ENCODE peak calls at places on chromosomes 16 and 17, in four cellular contexts. N is stimulated activated CD8-positive, alpha-beta memory T cell treated with anti-CD3 and anti-CD28 coated beads, Interleukin-15, amount 100 ng/mL, for 1 hour; A is GM04504; E is ELF-1. Z is an unnamed sample.

GRCh38 chr17:15945493-15946209 is 721 bp downstream of the ADORA2B start:
- DNase-seq in N (no peak), A (no peak), E (peak), Z (no peak)

GRCh38 chr16:53053967-53054669 is 673 bp upstream of the CHD9 start:
- DNase-seq in N (no peak), A (no peak), E (no peak), Z (no peak)

GRCh38 chr16:3934491-3935185 is 54.1 kb upstream of the CREBBP start:
- DNase-seq in N (no peak), A (no peak), E (no peak), Z (no peak)

GRCh38 chr17:47806026-47806912 is 15.3 kb downstream of the OSBPL7 start:
- DNase-seq in N (no peak), A (no peak), E (no peak), Z (no peak)

GRCh38 chr17:53150101-53150698 is 672.5 kb upstream of the KIF2B start:
- DNase-seq in N (no peak), A (no peak), E (no peak), Z (no peak)

GRCh38 chr17:18026408-18026776 is 12.6 kb downstream of the ATPAF2 start:
- DNase-seq in N (no peak), A (peak), E (no peak), Z (peak)

GRCh38 chr17:75783069-75783783 is 1.4 kb upstream of the UNK start:
- DNase-seq in N (no peak), A (peak), E (no peak), Z (no peak)

GRCh38 chr16:49016461-49016860 is 265.2 kb downstream of the CBLN1 start:
- DNase-seq in N (no peak), A (no peak), E (no peak), Z (no peak)

GRCh38 chr17:20008242-20009051 is 712 bp upstream of the SPECC1 start:
- DNase-seq in N (no peak), A (no peak), E (no peak), Z (no peak)

GRCh38 chr16:21943571-21943970 is 9.6 kb upstream of the UQCRC2 start:
- DNase-seq in N (no peak), A (no peak), E (no peak), Z (no peak)

Z was measured in central memory CD8-positive, alpha-beta T cell.